ENCODE peak calls at places on chromosomes 7 and 10, in five cellular contexts. N is brain microvascular endothelial cell; V is NCI-H460; O is stimulated activated CD8-positive, alpha-beta memory T cell treated with anti-CD3 and anti-CD28 coated beads, Interleukin-15, amount 100 ng/mL, for 24 hours; H is stimulated activated CD4-positive, alpha-beta T cell treated with anti-CD3 and anti-CD28 coated beads, Interleukin-4, amount 100 ng/mL, for 48 hours. Z is an unnamed sample.

GRCh38 chr10:116053910-116054309 is 219.1 kb downstream of the GFRA1 start:
- DNase-seq in V (no peak), O (no peak), H (no peak), N (no peak), Z (no peak)

GRCh38 chr7:94403546-94403945 is 8.9 kb downstream of the COL1A2 start:
- DNase-seq in V (no peak), O (no peak), N (no peak), H (no peak), Z (no peak)

GRCh38 chr7:21884496-21884895 is 61.2 kb downstream of the CDCA7L start:
- DNase-seq in V (no peak), N (no peak), O (no peak), H (no peak), Z (no peak)

GRCh38 chr7:1703475-1704325 is 33.6 kb downstream of the ELFN1 start:
- DNase-seq in O (no peak), H (no peak), N (no peak), V (no peak), Z (no peak)

GRCh38 chr10:6321880-6322279 is 119.1 kb downstream of the PFKFB3 start:
- DNase-seq in H (no peak), V (no peak), O (no peak), N (peak), Z (no peak)

GRCh38 chr7:140403878-140404564 is at the start of gene RAB19:
- DNase-seq in V (no peak), H (peak), O (no peak), N (no peak), Z (peak)

GRCh38 chr7:112154690-112155089 is 51.5 kb downstream of the DOCK4 start:
- DNase-seq in N (no peak), O (no peak), V (no peak), H (no peak), Z (no peak)

GRCh38 chr7:23205861-23206510 is 24.1 kb downstream of the NUP42 start:
- DNase-seq in O (no peak), N (peak), H (no peak), V (no peak), Z (no peak)

GRCh38 chr10:60611291-60611747 is 167.0 kb upstream of the CDK1 start:
- DNase-seq in H (peak), N (peak), V (peak), O (no peak), Z (no peak)

GRCh38 chr7:12809476-12809875 is 122.0 kb downstream of the ARL4A start:
- DNase-seq in N (no peak), V (no peak), H (no peak), O (no peak), Z (no peak)

GRCh38 chr7:134420509-134421125 is 38.3 kb downstream of the AKR1B1 start:
- DNase-seq in H (no peak), O (no peak), N (peak), V (peak), Z (no peak)

GRCh38 chr10:101736666-101737065 is 39.2 kb downstream of the FGF8 start:
- DNase-seq in O (no peak), H (no peak), V (no peak), N (no peak), Z (no peak)

Z was measured in naive B cell.